ENCODE peak calls at places on chromosomes 11 and 22, in nine cellular contexts. One of them, this sample, is unnamed. For H3K4me1, the result is how much of the 10 kb centered on the place peaks cover.

GRCh38 chr11:86443415-86443814 is 68.7 kb downstream of the CCDC81 start:
- DNase-seq in endothelial cell of umbilical vein: no peak
- DNase-seq in Peyer's patch: no peak
- DNase-seq in CD8-positive, alpha-beta T cell: no peak
- DNase-seq in CD8-positive, alpha-beta memory T cell: no peak
- DNase-seq in iPS DF 6.9: no peak
- DNase-seq in effector memory CD4-positive, alpha-beta T cell: no peak
- DNase-seq in H9: no peak
- DNase-seq in heart right ventricle: no peak
- DNase-seq in this sample: no peak

GRCh38 chr22:19119949-19120348 is 2.3 kb downstream of the DGCR2 start:
- DNase-seq in iPS DF 6.9: no peak
- DNase-seq in heart right ventricle: no peak
- DNase-seq in endothelial cell of umbilical vein: no peak
- DNase-seq in H9: no peak
- DNase-seq in Peyer's patch: no peak
- DNase-seq in CD8-positive, alpha-beta memory T cell: no peak
- DNase-seq in effector memory CD4-positive, alpha-beta T cell: no peak
- DNase-seq in CD8-positive, alpha-beta T cell: no peak
- DNase-seq in this sample: no peak

GRCh38 chr22:35643991-35644390 is 4.3 kb upstream of the APOL6 start:
- DNase-seq in H9: no peak
- DNase-seq in iPS DF 6.9: no peak
- DNase-seq in Peyer's patch: no peak
- DNase-seq in endothelial cell of umbilical vein: no peak
- DNase-seq in heart right ventricle: no peak
- DNase-seq in CD8-positive, alpha-beta T cell: no peak
- DNase-seq in CD8-positive, alpha-beta memory T cell: no peak
- DNase-seq in effector memory CD4-positive, alpha-beta T cell: no peak
- DNase-seq in this sample: no peak

GRCh38 chr11:123560001-123560400 is 94.4 kb downstream of the SCN3B start:
- DNase-seq in endothelial cell of umbilical vein: no peak
- DNase-seq in iPS DF 6.9: no peak
- DNase-seq in H9: no peak
- DNase-seq in CD8-positive, alpha-beta memory T cell: peak
- DNase-seq in CD8-positive, alpha-beta T cell: no peak
- DNase-seq in heart right ventricle: peak
- DNase-seq in Peyer's patch: no peak
- DNase-seq in effector memory CD4-positive, alpha-beta T cell: no peak
- DNase-seq in this sample: peak

GRCh38 chr11:69992943-69993694 is 85.0 kb upstream of the ANO1 start:
- DNase-seq in CD8-positive, alpha-beta T cell: no peak
- DNase-seq in heart right ventricle: no peak
- DNase-seq in effector memory CD4-positive, alpha-beta T cell: no peak
- DNase-seq in Peyer's patch: peak
- DNase-seq in endothelial cell of umbilical vein: no peak
- DNase-seq in H9: no peak
- DNase-seq in CD8-positive, alpha-beta memory T cell: no peak
- DNase-seq in iPS DF 6.9: no peak
- DNase-seq in this sample: no peak

GRCh38 chr11:66559141-66559861 is 9.1 kb downstream of the CTSF start:
- DNase-seq in heart right ventricle: peak
- DNase-seq in H9: peak
- DNase-seq in endothelial cell of umbilical vein: no peak
- DNase-seq in CD8-positive, alpha-beta memory T cell: peak
- DNase-seq in CD8-positive, alpha-beta T cell: no peak
- DNase-seq in Peyer's patch: no peak
- DNase-seq in iPS DF 6.9: no peak
- DNase-seq in effector memory CD4-positive, alpha-beta T cell: peak
- DNase-seq in this sample: no peak

GRCh38 chr11:134008593-134008992 is 51.8 kb upstream of the IGSF9B start:
- DNase-seq in endothelial cell of umbilical vein: no peak
- DNase-seq in H9: no peak
- DNase-seq in heart right ventricle: no peak
- DNase-seq in iPS DF 6.9: no peak
- DNase-seq in effector memory CD4-positive, alpha-beta T cell: no peak
- DNase-seq in Peyer's patch: no peak
- DNase-seq in CD8-positive, alpha-beta memory T cell: no peak
- DNase-seq in CD8-positive, alpha-beta T cell: no peak
- DNase-seq in this sample: no peak

GRCh38 chr11:69280451-69280850 is 13.5 kb upstream of the MYEOV start:
- DNase-seq in CD8-positive, alpha-beta memory T cell: no peak
- DNase-seq in iPS DF 6.9: no peak
- DNase-seq in heart right ventricle: no peak
- DNase-seq in Peyer's patch: no peak
- DNase-seq in H9: no peak
- DNase-seq in CD8-positive, alpha-beta T cell: no peak
- DNase-seq in effector memory CD4-positive, alpha-beta T cell: no peak
- DNase-seq in endothelial cell of umbilical vein: no peak
- DNase-seq in this sample: no peak

GRCh38 chr22:22720201-22720723 is 75.8 kb downstream of the GGTLC2 start:
- DNase-seq in CD8-positive, alpha-beta T cell: peak
- DNase-seq in endothelial cell of umbilical vein: peak
- DNase-seq in iPS DF 6.9: peak
- DNase-seq in Peyer's patch: peak
- DNase-seq in H9: peak
- DNase-seq in CD8-positive, alpha-beta memory T cell: peak
- DNase-seq in effector memory CD4-positive, alpha-beta T cell: no peak
- DNase-seq in heart right ventricle: no peak
- DNase-seq in this sample: no peak

GRCh38 chr11:22671751-22672150 is 5.3 kb downstream of the GAS2 start:
- DNase-seq in iPS DF 6.9: no peak
- DNase-seq in CD8-positive, alpha-beta T cell: no peak
- DNase-seq in Peyer's patch: no peak
- DNase-seq in endothelial cell of umbilical vein: no peak
- DNase-seq in CD8-positive, alpha-beta memory T cell: no peak
- DNase-seq in heart right ventricle: no peak
- DNase-seq in effector memory CD4-positive, alpha-beta T cell: no peak
- DNase-seq in H9: no peak
- DNase-seq in this sample: no peak
- H3K4me1 ChIP-seq in iPS DF 6.9: under half
- H3K4me1 ChIP-seq in CD8-positive, alpha-beta T cell: under half
- H3K4me1 ChIP-seq in Peyer's patch: under half
- H3K4me1 ChIP-seq in endothelial cell of umbilical vein: under half
- H3K4me1 ChIP-seq in CD8-positive, alpha-beta memory T cell: under half
- H3K4me1 ChIP-seq in heart right ventricle: under half
- H3K4me1 ChIP-seq in effector memory CD4-positive, alpha-beta T cell: under half
- H3K4me1 ChIP-seq in H9: under half
- H3K4me1 ChIP-seq in this sample: under half

DNA sequence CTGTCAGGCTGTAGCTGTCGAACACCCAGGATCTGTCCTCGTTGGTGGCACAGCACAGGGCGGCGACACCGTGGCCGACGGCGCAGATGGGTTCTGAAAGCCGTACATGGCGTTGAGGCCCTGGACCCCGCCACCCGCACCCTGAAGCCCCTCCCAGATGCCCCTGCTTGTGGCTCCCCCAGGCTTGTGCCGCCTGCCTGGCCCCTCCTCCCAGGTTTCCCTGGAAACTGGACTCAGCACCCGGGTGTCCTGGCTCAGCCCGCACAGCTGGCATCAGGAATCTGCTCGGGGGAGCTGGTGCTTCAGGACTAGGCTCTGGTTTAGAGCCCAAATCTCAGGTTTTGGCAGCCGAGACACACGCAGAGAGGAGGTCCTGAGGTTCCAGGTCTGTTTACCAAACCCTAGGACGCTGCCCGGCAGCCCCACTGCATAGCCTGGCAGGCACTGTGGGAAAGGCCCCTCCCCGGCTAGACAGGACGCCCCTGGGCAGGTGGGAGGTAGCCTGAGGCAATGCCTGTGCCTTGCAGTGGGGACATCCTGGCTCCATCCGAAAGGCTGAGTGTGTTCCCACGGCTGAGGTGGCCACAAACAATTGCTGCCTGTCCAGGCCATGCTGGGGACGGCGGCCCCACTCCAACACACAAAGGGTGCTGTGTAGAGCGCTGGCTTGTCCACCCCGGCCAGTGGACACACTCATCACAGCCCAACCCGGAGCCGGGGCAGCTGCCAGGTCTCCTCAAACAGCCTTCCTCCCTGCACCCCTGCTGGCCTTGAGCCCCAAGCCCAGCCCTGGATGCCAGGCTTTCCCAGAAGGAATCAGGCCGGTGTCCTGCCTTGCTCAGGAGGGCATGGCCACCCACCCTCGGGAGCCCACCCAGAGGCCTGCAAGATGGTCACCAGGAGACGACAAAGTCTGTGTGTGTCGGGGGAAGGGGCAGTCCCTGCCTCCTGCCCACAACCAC is 4.6 kb downstream of the GATD1 start:
- DNase-seq in endothelial cell of umbilical vein: no peak
- DNase-seq in Peyer's patch: no peak
- DNase-seq in heart right ventricle: no peak
- DNase-seq in H9: no peak
- DNase-seq in iPS DF 6.9: no peak
- DNase-seq in CD8-positive, alpha-beta T cell: no peak
- DNase-seq in CD8-positive, alpha-beta memory T cell: no peak
- DNase-seq in effector memory CD4-positive, alpha-beta T cell: no peak
- DNase-seq in this sample: no peak
- H3K27ac ChIP-seq in endothelial cell of umbilical vein: no peak
- H3K27ac ChIP-seq in Peyer's patch: no peak
- H3K27ac ChIP-seq in heart right ventricle: no peak
- H3K27ac ChIP-seq in H9: no peak
- H3K27ac ChIP-seq in iPS DF 6.9: no peak
- H3K27ac ChIP-seq in CD8-positive, alpha-beta T cell: no peak
- H3K27ac ChIP-seq in CD8-positive, alpha-beta memory T cell: no peak
- H3K27ac ChIP-seq in effector memory CD4-positive, alpha-beta T cell: no peak
- H3K27ac ChIP-seq in this sample: no peak

GRCh38 chr22:39942433-39943213 is 17.6 kb upstream of the TMA7B start:
- DNase-seq in Peyer's patch: no peak
- DNase-seq in heart right ventricle: no peak
- DNase-seq in effector memory CD4-positive, alpha-beta T cell: no peak
- DNase-seq in CD8-positive, alpha-beta memory T cell: no peak
- DNase-seq in CD8-positive, alpha-beta T cell: no peak
- DNase-seq in endothelial cell of umbilical vein: no peak
- DNase-seq in H9: no peak
- DNase-seq in iPS DF 6.9: no peak
- DNase-seq in this sample: no peak

GRCh38 chr22:39943941-39944624 is 16.1 kb upstream of the TMA7B start:
- DNase-seq in endothelial cell of umbilical vein: no peak
- DNase-seq in iPS DF 6.9: no peak
- DNase-seq in Peyer's patch: no peak
- DNase-seq in H9: no peak
- DNase-seq in CD8-positive, alpha-beta T cell: no peak
- DNase-seq in heart right ventricle: no peak
- DNase-seq in effector memory CD4-positive, alpha-beta T cell: no peak
- DNase-seq in CD8-positive, alpha-beta memory T cell: no peak
- DNase-seq in this sample: no peak

GRCh38 chr22:39941661-39942060 is 18.5 kb upstream of the TMA7B start:
- DNase-seq in CD8-positive, alpha-beta T cell: no peak
- DNase-seq in iPS DF 6.9: no peak
- DNase-seq in Peyer's patch: no peak
- DNase-seq in endothelial cell of umbilical vein: no peak
- DNase-seq in heart right ventricle: no peak
- DNase-seq in CD8-positive, alpha-beta memory T cell: no peak
- DNase-seq in H9: no peak
- DNase-seq in effector memory CD4-positive, alpha-beta T cell: no peak
- DNase-seq in this sample: no peak

GRCh38 chr22:39940757-39941305 is 19.4 kb upstream of the TMA7B start:
- DNase-seq in heart right ventricle: no peak
- DNase-seq in endothelial cell of umbilical vein: no peak
- DNase-seq in CD8-positive, alpha-beta memory T cell: peak
- DNase-seq in H9: no peak
- DNase-seq in Peyer's patch: no peak
- DNase-seq in iPS DF 6.9: no peak
- DNase-seq in CD8-positive, alpha-beta T cell: no peak
- DNase-seq in effector memory CD4-positive, alpha-beta T cell: no peak
- DNase-seq in this sample: no peak

GRCh38 chr22:39943366-39943765 is 16.8 kb upstream of the TMA7B start:
- DNase-seq in effector memory CD4-positive, alpha-beta T cell: no peak
- DNase-seq in CD8-positive, alpha-beta memory T cell: peak
- DNase-seq in endothelial cell of umbilical vein: no peak
- DNase-seq in iPS DF 6.9: no peak
- DNase-seq in heart right ventricle: no peak
- DNase-seq in Peyer's patch: no peak
- DNase-seq in H9: peak
- DNase-seq in CD8-positive, alpha-beta T cell: peak
- DNase-seq in this sample: no peak
- H3K4me1 ChIP-seq in effector memory CD4-positive, alpha-beta T cell: half or more
- H3K4me1 ChIP-seq in CD8-positive, alpha-beta memory T cell: half or more
- H3K4me1 ChIP-seq in endothelial cell of umbilical vein: under half
- H3K4me1 ChIP-seq in iPS DF 6.9: under half
- H3K4me1 ChIP-seq in heart right ventricle: under half
- H3K4me1 ChIP-seq in Peyer's patch: under half
- H3K4me1 ChIP-seq in H9: under half
- H3K4me1 ChIP-seq in CD8-positive, alpha-beta T cell: half or more
- H3K4me1 ChIP-seq in this sample: under half

GRCh38 chr11:43927925-43928707 is 14.3 kb upstream of the C11orf96 start:
- DNase-seq in endothelial cell of umbilical vein: no peak
- DNase-seq in H9: no peak
- DNase-seq in heart right ventricle: no peak
- DNase-seq in CD8-positive, alpha-beta T cell: no peak
- DNase-seq in CD8-positive, alpha-beta memory T cell: no peak
- DNase-seq in Peyer's patch: no peak
- DNase-seq in effector memory CD4-positive, alpha-beta T cell: no peak
- DNase-seq in iPS DF 6.9: no peak
- DNase-seq in this sample: no peak
- H3K27ac ChIP-seq in endothelial cell of umbilical vein: no peak
- H3K27ac ChIP-seq in H9: no peak
- H3K27ac ChIP-seq in heart right ventricle: no peak
- H3K27ac ChIP-seq in CD8-positive, alpha-beta T cell: no peak
- H3K27ac ChIP-seq in CD8-positive, alpha-beta memory T cell: no peak
- H3K27ac ChIP-seq in Peyer's patch: no peak
- H3K27ac ChIP-seq in effector memory CD4-positive, alpha-beta T cell: no peak
- H3K27ac ChIP-seq in iPS DF 6.9: no peak
- H3K27ac ChIP-seq in this sample: no peak

GRCh38 chr22:32828561-32828960 is 27.1 kb downstream of the TIMP3 start:
- DNase-seq in effector memory CD4-positive, alpha-beta T cell: no peak
- DNase-seq in iPS DF 6.9: no peak
- DNase-seq in endothelial cell of umbilical vein: no peak
- DNase-seq in H9: no peak
- DNase-seq in CD8-positive, alpha-beta T cell: no peak
- DNase-seq in heart right ventricle: no peak
- DNase-seq in CD8-positive, alpha-beta memory T cell: no peak
- DNase-seq in Peyer's patch: no peak
- DNase-seq in this sample: no peak
- H3K4me1 ChIP-seq in effector memory CD4-positive, alpha-beta T cell: under half
- H3K4me1 ChIP-seq in iPS DF 6.9: under half
- H3K4me1 ChIP-seq in endothelial cell of umbilical vein: under half
- H3K4me1 ChIP-seq in H9: under half
- H3K4me1 ChIP-seq in CD8-positive, alpha-beta T cell: under half
- H3K4me1 ChIP-seq in heart right ventricle: half or more
- H3K4me1 ChIP-seq in CD8-positive, alpha-beta memory T cell: under half
- H3K4me1 ChIP-seq in Peyer's patch: under half
- H3K4me1 ChIP-seq in this sample: half or more

This sample was measured in right atrium auricular region.